ENCODE peak calls at places on chromosomes 12 and 14, in seven cellular contexts. N is Caco-2, A is ovary, K is lower lobe of right lung, D is upper lobe of right lung, Z is heart left ventricle, I is left ventricle myocardium inferior. T is an unnamed sample.

GRCh38 chr12:108099085-108099484 is 30.0 kb upstream of the WSCD2 start:
- DNase-seq in N (no peak), A (no peak), K (no peak), D (no peak), Z (no peak), I (no peak), T (no peak)

GRCh38 chr14:66038214-66038977 is 447.8 kb upstream of the CCDC196 start:
- DNase-seq in N (no peak), A (no peak), K (no peak), D (no peak), Z (peak; percentile 16), I (no peak), T (peak; percentile 5)

GRCh38 chr12:49863946-49864816 is 21.3 kb upstream of the BCDIN3D start:
- DNase-seq in N (no peak), A (no peak), K (no peak), D (no peak), Z (no peak), I (no peak), T (peak; percentile 55)

GRCh38 chr12:67410246-67410645 is 141.1 kb downstream of the CAND1 start:
- DNase-seq in N (no peak), A (no peak), K (no peak), D (no peak), Z (no peak), I (no peak), T (no peak)

GRCh38 chr14:68363841-68364711 is 428.8 kb downstream of the ZFP36L1 start:
- DNase-seq in N (no peak), A (no peak), K (peak; percentile 72), D (peak; percentile 78), Z (peak; percentile 44), I (peak; percentile 47), T (no peak)

GRCh38 chr12:69129564-69129963 is 109.8 kb upstream of the CPSF6 start:
- DNase-seq in N (no peak), A (no peak), K (no peak), D (no peak), Z (no peak), I (no peak), T (no peak)

GRCh38 chr12:31231611-31232360 is 94.2 kb downstream of the SINHCAF start:
- DNase-seq in N (no peak), A (no peak), K (peak; percentile 26), D (no peak), Z (no peak), I (no peak), T (no peak)

GRCh38 chr14:100616854-100617714 is 29.9 kb upstream of the BEGAIN start:
- DNase-seq in N (no peak), A (no peak), K (no peak), D (peak; percentile 39), Z (no peak), I (no peak), T (no peak)

GRCh38 chr14:99481745-99482099 is 513 bp downstream of the CCNK start:
- DNase-seq in N (peak; percentile 32), A (no peak), K (no peak), D (no peak), Z (no peak), I (no peak), T (peak; percentile 3)

GRCh38 chr14:71711619-71712018 is 220.6 kb upstream of the RGS6 start:
- DNase-seq in N (no peak), A (no peak), K (no peak), D (no peak), Z (no peak), I (no peak), T (peak; percentile 69)

GRCh38 chr12:25438638-25439037 is 114.4 kb downstream of the LMNTD1 start:
- DNase-seq in N (no peak), A (no peak), K (no peak), D (no peak), Z (no peak), I (no peak), T (no peak)

GRCh38 chr14:37709419-37710195 is 114.2 kb downstream of the TTC6 start:
- DNase-seq in N (no peak), A (no peak), K (no peak), D (no peak), Z (no peak), I (no peak), T (no peak)

GRCh38 chr12:31002999-31003398 is 70.7 kb upstream of the DDX11 start:
- DNase-seq in N (no peak), A (peak; percentile 12), K (peak; percentile 19), D (peak; percentile 25), Z (no peak), I (no peak), T (peak; percentile 61)

GRCh38 chr14:103126873-103127304 is 3.6 kb downstream of the TNFAIP2 start:
- DNase-seq in N (peak; percentile 90), A (peak; percentile 77), K (peak; percentile 78), D (peak; percentile 87), Z (no peak), I (peak; percentile 60), T (no peak)

GRCh38 chr12:26125451-26126339 is 858 bp upstream of the BHLHE41 start:
- DNase-seq in N (peak; percentile 85), A (peak; percentile 80), K (peak; percentile 81), D (peak; percentile 89), Z (peak; percentile 77), I (peak; percentile 76), T (peak; percentile 69)

GRCh38 chr14:106346084-106346483 is 819.7 kb downstream of the TMEM121 start:
- DNase-seq in N (no peak), A (no peak), K (no peak), D (no peak), Z (no peak), I (no peak), T (no peak)
- H3K9me3 ChIP-seq in N (no peaks in the 10 kb centered on the region), A (no peaks in the 10 kb centered on the region), K (no peaks in the 10 kb centered on the region), D (no peaks in the 10 kb centered on the region), Z (no peaks in the 10 kb centered on the region), I (no peaks in the 10 kb centered on the region), T (no peaks in the 10 kb centered on the region)

GRCh38 chr14:50285861-50286260 is 26.2 kb downstream of the L2HGDH start:
- DNase-seq in N (no peak), A (no peak), K (no peak), D (no peak), Z (no peak), I (no peak), T (no peak)
- H3K36me3 ChIP-seq in N (no peaks in the 10 kb centered on the region), A (no peaks in the 10 kb centered on the region), K (no peaks in the 10 kb centered on the region), D (no peaks in the 10 kb centered on the region), Z (no peaks in the 10 kb centered on the region), I (no peaks in the 10 kb centered on the region), T (no peaks in the 10 kb centered on the region)

DNA sequence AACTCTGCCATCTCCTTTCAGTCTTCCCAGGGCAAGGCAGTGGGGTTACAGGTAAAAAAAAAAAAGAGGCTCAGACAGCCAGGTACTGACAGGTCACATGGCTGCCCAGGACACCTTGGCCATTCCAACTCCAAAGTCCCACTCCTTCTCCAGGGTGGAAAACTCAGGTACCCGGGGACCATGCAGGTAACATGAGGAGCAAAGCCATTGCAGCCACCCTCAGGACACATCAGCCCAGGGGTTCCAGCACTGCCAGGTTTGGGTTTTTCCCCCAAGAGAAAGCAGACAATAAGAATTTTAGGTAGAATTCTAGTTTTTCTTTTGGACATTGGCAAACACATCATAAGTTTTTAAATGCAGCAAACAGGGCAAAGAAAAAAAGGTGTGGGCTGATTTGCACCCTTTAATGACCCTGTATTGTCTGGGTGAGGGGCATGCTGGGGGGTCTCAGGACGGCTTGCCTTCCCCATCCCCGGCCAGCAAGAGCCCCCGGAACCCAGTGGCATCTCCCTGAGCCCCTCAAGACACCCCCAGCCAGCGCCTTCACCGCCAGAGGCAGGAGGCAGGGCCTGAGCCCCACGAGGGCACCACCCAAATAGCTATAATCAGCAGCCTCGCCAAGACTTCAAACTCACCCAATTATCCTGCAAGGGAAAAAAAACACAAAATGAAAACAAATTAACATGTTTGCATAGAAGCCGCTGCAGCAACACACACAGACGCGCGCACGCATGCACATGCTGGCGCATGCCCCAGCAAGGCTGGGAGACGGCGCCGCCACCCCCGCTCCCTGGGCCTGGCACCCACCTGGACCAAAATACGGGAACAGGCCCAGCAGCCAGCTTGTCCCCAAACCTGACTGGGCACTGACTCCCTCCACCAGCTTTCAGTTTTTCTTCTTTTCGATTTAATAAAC is 15.6 kb downstream of the FAM222A start:
- DNase-seq in N (no peak), A (peak; percentile 29), K (peak; percentile 42), D (peak; percentile 49), Z (no peak), I (peak; percentile 3), T (no peak)
- H3K27me3 ChIP-seq in N (no peaks in the 10 kb centered on the region), A (no peaks in the 10 kb centered on the region), K (no peaks in the 10 kb centered on the region), D (no peaks in the 10 kb centered on the region), Z (no peaks in the 10 kb centered on the region), I (no peaks in the 10 kb centered on the region), T (no peaks in the 10 kb centered on the region)

GRCh38 chr14:42424501-42424900 is 817.8 kb downstream of the LRFN5 start:
- DNase-seq in N (no peak), A (no peak), K (no peak), D (no peak), Z (no peak), I (no peak), T (no peak)

GRCh38 chr14:42429401-42429800 is 822.7 kb downstream of the LRFN5 start:
- DNase-seq in N (no peak), A (no peak), K (no peak), D (no peak), Z (no peak), I (no peak), T (no peak)

GRCh38 chr14:42428996-42429395 is 822.3 kb downstream of the LRFN5 start:
- DNase-seq in N (no peak), A (no peak), K (no peak), D (no peak), Z (no peak), I (no peak), T (no peak)
- H3K9me3 ChIP-seq in N (no peaks in the 10 kb centered on the region), A (no peaks in the 10 kb centered on the region), K (no peaks in the 10 kb centered on the region), D (no peaks in the 10 kb centered on the region), Z (no peaks in the 10 kb centered on the region), I (peaks cover 12% of the 10 kb centered on the region), T (no peaks in the 10 kb centered on the region)